ENCODE peak calls at places on chromosomes 5 and 9, in seven cellular contexts. F is Panc1, A is GM23338, V is GM12892, X is HL-60, T is transverse colon, S is HCT116. Q is an unnamed sample.

GRCh38 chr5:170219615-170220014 is 13.2 kb upstream of the C5orf58 start:
- DNase-seq in F (no peak), A (no peak), V (no peak), X (no peak), T (no peak), S (peak), Q (no peak)

GRCh38 chr5:176693477-176693851 is 46.2 kb downstream of the TSPAN17 start:
- DNase-seq in F (no peak), A (no peak), V (no peak), X (peak), T (peak), S (no peak), Q (no peak)

GRCh38 chr9:134130503-134131375 is 5.1 kb upstream of the WDR5 start:
- DNase-seq in F (no peak), A (peak), V (no peak), X (no peak), T (peak), S (no peak), Q (peak)

GRCh38 chr9:27118916-27119315 is 9.9 kb downstream of the TEK start:
- DNase-seq in F (no peak), A (no peak), V (no peak), X (no peak), T (no peak), S (no peak), Q (no peak)

GRCh38 chr5:90650767-90651166 is 92.2 kb downstream of the ADGRV1 start:
- DNase-seq in F (no peak), A (no peak), V (no peak), X (no peak), T (no peak), S (no peak), Q (no peak)

GRCh38 chr5:6495433-6496206 is 47.0 kb downstream of the UBE2QL1 start:
- DNase-seq in F (no peak), A (no peak), V (no peak), X (no peak), T (no peak), S (no peak), Q (no peak)

GRCh38 chr5:140556438-140556837 is 835 bp downstream of the SRA1 start:
- DNase-seq in F (no peak), A (no peak), V (no peak), X (peak), T (no peak), S (no peak), Q (no peak)

GRCh38 chr5:57304931-57305330 is 131.1 kb downstream of the GPBP1 start:
- DNase-seq in F (no peak), A (no peak), V (no peak), X (no peak), T (no peak), S (no peak), Q (no peak)

GRCh38 chr5:94751456-94751855 is 133.0 kb downstream of the SLF1 start:
- DNase-seq in F (no peak), A (peak), V (no peak), X (no peak), T (no peak), S (no peak), Q (no peak)

GRCh38 chr5:64229163-64229774 is 63.6 kb downstream of the RNF180 start:
- DNase-seq in F (no peak), A (peak), V (peak), X (no peak), T (no peak), S (no peak), Q (no peak)

GRCh38 chr9:89991204-89991790 is 386.5 kb downstream of the GADD45G start:
- DNase-seq in F (no peak), A (peak), V (no peak), X (no peak), T (no peak), S (no peak), Q (no peak)

GRCh38 chr5:87268970-87269377 is 1.3 kb downstream of the RASA1 start:
- DNase-seq in F (no peak), A (no peak), V (no peak), X (no peak), T (no peak), S (no peak), Q (no peak)

GRCh38 chr5:103122242-103122641 is 2.1 kb downstream of the PPIP5K2 start:
- DNase-seq in F (no peak), A (no peak), V (no peak), X (no peak), T (no peak), S (no peak), Q (no peak)

GRCh38 chr5:133196441-133197085 is 144.8 kb downstream of the HSPA4 start:
- DNase-seq in F (no peak), A (no peak), V (no peak), X (no peak), T (no peak), S (no peak), Q (no peak)

GRCh38 chr5:142897328-142897727 is 127.2 kb downstream of the ARHGAP26 start:
- DNase-seq in F (no peak), A (no peak), V (no peak), X (no peak), T (no peak), S (no peak), Q (no peak)

GRCh38 chr5:87258507-87258906 is 9.2 kb upstream of the RASA1 start:
- DNase-seq in F (no peak), A (no peak), V (no peak), X (no peak), T (no peak), S (no peak), Q (no peak)

GRCh38 chr5:137344723-137345322 is 154.3 kb downstream of the SPOCK1 start:
- DNase-seq in F (peak), A (peak), V (no peak), X (peak), T (peak), S (peak), Q (peak)

GRCh38 chr9:33143241-33143642 is 23.9 kb downstream of the B4GALT1 start:
- DNase-seq in F (no peak), A (no peak), V (no peak), X (peak), T (peak), S (no peak), Q (no peak)

GRCh38 chr5:73122875-73123810 is 2.8 kb downstream of the TMEM171 start:
- DNase-seq in F (no peak), A (peak), V (no peak), X (no peak), T (no peak), S (no peak), Q (no peak)

GRCh38 chr5:60023255-60023654 is 129.7 kb upstream of the PDE4D start:
- DNase-seq in F (no peak), A (no peak), V (no peak), X (no peak), T (no peak), S (no peak), Q (no peak)

GRCh38 chr9:68727588-68728129 is 22.6 kb downstream of the PIP5K1B start:
- DNase-seq in F (no peak), A (no peak), V (no peak), X (no peak), T (no peak), S (no peak), Q (no peak)

GRCh38 chr9:84152204-84152603 is 171.6 kb downstream of the RMI1 start:
- DNase-seq in F (no peak), A (no peak), V (no peak), X (no peak), T (no peak), S (no peak), Q (no peak)
- TF ChIP-seq POLR2AphosphoS5 in F (no peak), A (no peak), V (no peak), X (no peak), T (no peak), S (no peak), Q (no peak)

GRCh38 chr9:131734165-131734610 is 5.7 kb downstream of the RAPGEF1 start:
- DNase-seq in F (no peak), A (no peak), V (no peak), X (peak), T (peak), S (no peak), Q (no peak)

GRCh38 chr9:131731237-131731995 is 8.5 kb downstream of the RAPGEF1 start:
- DNase-seq in F (no peak), A (no peak), V (no peak), X (no peak), T (no peak), S (no peak), Q (no peak)

GRCh38 chr9:131732636-131733340 is 7.1 kb downstream of the RAPGEF1 start:
- DNase-seq in F (no peak), A (peak), V (no peak), X (peak), T (no peak), S (no peak), Q (no peak)

GRCh38 chr9:131733601-131734061 is 6.2 kb downstream of the RAPGEF1 start:
- DNase-seq in F (no peak), A (peak), V (no peak), X (peak), T (peak), S (no peak), Q (no peak)

GRCh38 chr9:131732061-131732526 is 7.8 kb downstream of the RAPGEF1 start:
- DNase-seq in F (no peak), A (no peak), V (no peak), X (peak), T (peak), S (no peak), Q (peak)
- TF ChIP-seq POLR2AphosphoS5 in F (no peak), A (no peak), V (peak), X (no peak), T (peak), S (no peak), Q (peak)

GRCh38 chr9:112868461-112868860 is 22.2 kb downstream of the SLC46A2 start:
- DNase-seq in F (no peak), A (no peak), V (no peak), X (no peak), T (no peak), S (no peak), Q (no peak)

GRCh38 chr9:112864982-112865381 is 25.7 kb downstream of the SLC46A2 start:
- DNase-seq in F (no peak), A (no peak), V (no peak), X (no peak), T (no peak), S (no peak), Q (no peak)

GRCh38 chr9:112868956-112869594 is 21.6 kb downstream of the SLC46A2 start:
- DNase-seq in F (no peak), A (no peak), V (no peak), X (no peak), T (no peak), S (no peak), Q (no peak)

GRCh38 chr9:112866662-112867274 is 23.9 kb downstream of the SLC46A2 start:
- DNase-seq in F (no peak), A (peak), V (no peak), X (no peak), T (peak), S (peak), Q (no peak)

GRCh38 chr9:112867275-112867991 is 23.2 kb downstream of the SLC46A2 start:
- DNase-seq in F (no peak), A (peak), V (no peak), X (no peak), T (peak), S (peak), Q (no peak)
- TF ChIP-seq POLR2AphosphoS5 in F (no peak), A (no peak), V (no peak), X (no peak), T (no peak), S (no peak), Q (no peak)

GRCh38 chr9:115969096-115969495 is 184.5 kb upstream of the PAPPA start:
- DNase-seq in F (no peak), A (no peak), V (no peak), X (no peak), T (no peak), S (no peak), Q (no peak)

GRCh38 chr9:115966660-115967059 is 186.9 kb upstream of the PAPPA start:
- DNase-seq in F (no peak), A (no peak), V (no peak), X (no peak), T (no peak), S (no peak), Q (no peak)

DNA sequence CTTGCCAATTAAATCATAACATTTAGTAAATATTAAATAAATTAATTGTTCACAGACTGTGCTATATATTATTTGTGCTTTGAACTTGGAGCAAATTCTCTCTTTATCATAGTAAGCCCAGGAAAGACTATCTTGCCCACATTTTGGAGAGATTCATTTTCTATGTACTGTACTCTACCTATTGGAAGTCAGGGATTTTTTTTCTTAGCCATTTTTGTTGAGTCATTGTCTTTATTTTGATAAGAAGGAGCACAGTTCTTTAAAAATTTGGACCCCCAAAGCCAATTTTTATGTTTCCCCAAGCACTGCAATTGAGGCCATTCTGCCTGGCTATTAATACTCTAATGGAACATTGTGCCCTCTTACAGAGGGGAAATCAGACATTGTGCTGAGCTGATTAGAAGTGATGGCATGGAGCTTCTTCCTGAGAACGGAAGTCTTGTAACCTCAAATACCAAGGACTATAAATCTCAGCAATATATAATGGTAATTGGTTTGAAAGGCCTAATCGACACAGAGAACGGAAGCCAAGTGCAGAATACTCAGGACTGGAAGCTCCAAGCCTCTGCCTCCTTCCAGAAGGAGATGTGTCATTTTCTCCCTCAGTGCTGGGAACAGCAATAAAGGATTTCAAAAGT is 188.8 kb upstream of the PAPPA start:
- DNase-seq in F (no peak), A (no peak), V (no peak), X (no peak), T (no peak), S (no peak), Q (no peak)
- TF ChIP-seq POLR2AphosphoS5 in F (no peak), A (no peak), V (no peak), X (no peak), T (no peak), S (no peak), Q (no peak)

GRCh38 chr9:18330736-18331335 is 143.1 kb upstream of the ADAMTSL1 start:
- DNase-seq in F (no peak), A (no peak), V (no peak), X (no peak), T (no peak), S (no peak), Q (no peak)
- TF ChIP-seq POLR2AphosphoS5 in F (no peak), A (no peak), V (no peak), X (no peak), T (no peak), S (no peak), Q (no peak)

DNA sequence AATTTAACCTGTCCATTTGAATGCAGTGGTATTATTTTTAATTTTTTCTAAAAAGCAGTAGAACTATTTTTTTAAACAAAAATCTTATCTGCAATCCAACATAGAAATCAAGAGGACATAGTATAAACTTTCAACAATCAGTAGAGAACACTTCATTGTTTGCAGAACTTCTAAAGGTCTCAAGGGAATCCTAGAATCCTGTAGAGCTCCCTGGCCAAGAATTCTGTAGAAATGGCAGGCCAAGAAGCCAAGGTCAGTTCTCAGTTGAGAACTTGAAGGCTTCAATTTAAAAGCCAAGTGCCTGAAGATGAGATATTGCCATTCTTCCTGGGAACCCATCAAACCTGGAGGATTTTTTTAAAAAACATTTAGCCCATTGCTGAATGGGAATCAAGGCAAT is 199.2 kb upstream of the KLF4 start:
- DNase-seq in F (no peak), A (no peak), V (no peak), X (no peak), T (no peak), S (no peak), Q (no peak)
- TF ChIP-seq POLR2AphosphoS5 in F (no peak), A (no peak), V (no peak), X (no peak), T (no peak), S (no peak), Q (no peak)

GRCh38 chr5:109694451-109694891 is 4.7 kb downstream of the MAN2A1 start:
- DNase-seq in F (no peak), A (no peak), V (no peak), X (no peak), T (no peak), S (no peak), Q (no peak)

GRCh38 chr5:109700516-109701174 is 10.9 kb downstream of the MAN2A1 start:
- DNase-seq in F (no peak), A (no peak), V (no peak), X (no peak), T (no peak), S (no peak), Q (no peak)

GRCh38 chr5:109695005-109695926 is 5.5 kb downstream of the MAN2A1 start:
- DNase-seq in F (no peak), A (no peak), V (no peak), X (no peak), T (no peak), S (no peak), Q (no peak)

GRCh38 chr5:109693535-109694152 is 3.9 kb downstream of the MAN2A1 start:
- DNase-seq in F (no peak), A (no peak), V (no peak), X (no peak), T (no peak), S (no peak), Q (no peak)

GRCh38 chr5:109697339-109697738 is 7.6 kb downstream of the MAN2A1 start:
- DNase-seq in F (no peak), A (no peak), V (no peak), X (no peak), T (no peak), S (no peak), Q (no peak)
- TF ChIP-seq POLR2AphosphoS5 in F (no peak), A (no peak), V (no peak), X (no peak), T (no peak), S (no peak), Q (no peak)

GRCh38 chr9:110755179-110755578 is 86.6 kb downstream of the MUSK start:
- DNase-seq in F (no peak), A (no peak), V (no peak), X (no peak), T (no peak), S (no peak), Q (no peak)

GRCh38 chr9:110750272-110750671 is 81.7 kb downstream of the MUSK start:
- DNase-seq in F (no peak), A (no peak), V (no peak), X (no peak), T (peak), S (no peak), Q (no peak)

GRCh38 chr9:110748251-110748893 is 79.8 kb downstream of the MUSK start:
- DNase-seq in F (no peak), A (no peak), V (no peak), X (no peak), T (no peak), S (no peak), Q (peak)

GRCh38 chr9:110753734-110754231 is 85.2 kb downstream of the MUSK start:
- DNase-seq in F (no peak), A (no peak), V (no peak), X (no peak), T (no peak), S (no peak), Q (no peak)

GRCh38 chr9:110752766-110753165 is 84.2 kb downstream of the MUSK start:
- DNase-seq in F (peak), A (no peak), V (no peak), X (no peak), T (no peak), S (peak), Q (peak)
- TF ChIP-seq POLR2AphosphoS5 in F (no peak), A (no peak), V (no peak), X (no peak), T (no peak), S (peak), Q (peak)

Q was measured in prostate gland.